ENCODE peak calls at places on chromosomes 3 and 15, in five cellular contexts. One of them, this sample, is unnamed.

GRCh38 chr15:52651868-52652267 is 27.3 kb downstream of the ATOSA start:
- DNase-seq in pancreas: peak
- DNase-seq in GM12878: no peak
- DNase-seq in stimulated activated naive B cell treated with anti-CD40 and anti-IgM and Interleukin-4, amounts not matched to agents 10 μg/mL and 1 μg/mL and 100 μg/mL, for 72 hours: peak
- DNase-seq in AG08396: peak
- DNase-seq in this sample: peak

GRCh38 chr15:99096173-99096893 is 8.5 kb upstream of the SYNM start:
- DNase-seq in stimulated activated naive B cell treated with anti-CD40 and anti-IgM and Interleukin-4, amounts not matched to agents 10 μg/mL and 1 μg/mL and 100 μg/mL, for 72 hours: no peak
- DNase-seq in GM12878: no peak
- DNase-seq in AG08396: no peak
- DNase-seq in pancreas: no peak
- DNase-seq in this sample: no peak

GRCh38 chr3:43723121-43723734 is 32.5 kb downstream of the ABHD5 start:
- DNase-seq in GM12878: no peak
- DNase-seq in pancreas: no peak
- DNase-seq in stimulated activated naive B cell treated with anti-CD40 and anti-IgM and Interleukin-4, amounts not matched to agents 10 μg/mL and 1 μg/mL and 100 μg/mL, for 72 hours: no peak
- DNase-seq in AG08396: no peak
- DNase-seq in this sample: no peak

GRCh38 chr3:106963446-106963845 is 413.8 kb upstream of the CCDC54 start:
- DNase-seq in stimulated activated naive B cell treated with anti-CD40 and anti-IgM and Interleukin-4, amounts not matched to agents 10 μg/mL and 1 μg/mL and 100 μg/mL, for 72 hours: no peak
- DNase-seq in AG08396: no peak
- DNase-seq in pancreas: no peak
- DNase-seq in GM12878: no peak
- DNase-seq in this sample: no peak

GRCh38 chr3:127412578-127413317 is 124.9 kb upstream of the PRR20G start:
- DNase-seq in GM12878: no peak
- DNase-seq in AG08396: no peak
- DNase-seq in stimulated activated naive B cell treated with anti-CD40 and anti-IgM and Interleukin-4, amounts not matched to agents 10 μg/mL and 1 μg/mL and 100 μg/mL, for 72 hours: no peak
- DNase-seq in pancreas: no peak
- DNase-seq in this sample: no peak

GRCh38 chr3:53491276-53491675 is 3.1 kb upstream of the CACNA1D start:
- DNase-seq in pancreas: no peak
- DNase-seq in AG08396: no peak
- DNase-seq in stimulated activated naive B cell treated with anti-CD40 and anti-IgM and Interleukin-4, amounts not matched to agents 10 μg/mL and 1 μg/mL and 100 μg/mL, for 72 hours: no peak
- DNase-seq in GM12878: no peak
- DNase-seq in this sample: no peak

GRCh38 chr15:61064653-61065052 is 164.4 kb downstream of the RORA start:
- DNase-seq in pancreas: no peak
- DNase-seq in GM12878: no peak
- DNase-seq in AG08396: no peak
- DNase-seq in stimulated activated naive B cell treated with anti-CD40 and anti-IgM and Interleukin-4, amounts not matched to agents 10 μg/mL and 1 μg/mL and 100 μg/mL, for 72 hours: no peak
- DNase-seq in this sample: no peak

GRCh38 chr3:189123595-189124387 is 48.0 kb upstream of the TPRG1 start:
- DNase-seq in stimulated activated naive B cell treated with anti-CD40 and anti-IgM and Interleukin-4, amounts not matched to agents 10 μg/mL and 1 μg/mL and 100 μg/mL, for 72 hours: no peak
- DNase-seq in pancreas: no peak
- DNase-seq in GM12878: no peak
- DNase-seq in AG08396: no peak
- DNase-seq in this sample: peak

GRCh38 chr3:16203031-16203430 is 28.6 kb downstream of the GALNT15 start:
- DNase-seq in AG08396: peak
- DNase-seq in stimulated activated naive B cell treated with anti-CD40 and anti-IgM and Interleukin-4, amounts not matched to agents 10 μg/mL and 1 μg/mL and 100 μg/mL, for 72 hours: no peak
- DNase-seq in pancreas: no peak
- DNase-seq in GM12878: no peak
- DNase-seq in this sample: no peak

This sample was measured in ureter.